ENCODE peak calls at places on chromosomes 7 and 10, in five cellular contexts. Q is GM23248, W is GM23338, T is SK-N-SH, A is MM.1S. R is an unnamed sample. For H3K4me1 and H3F3A, the result is how much of the 10 kb centered on the place peaks cover.

GRCh38 chr10:103781329-103782061 is 73.9 kb downstream of the SH3PXD2A start:
- DNase-seq in Q (peak), T (no peak), A (peak), W (peak), R (peak)

GRCh38 chr7:191105-192034 is 1.0 kb upstream of the FAM20C start:
- DNase-seq in W (no peak), A (no peak), T (peak), Q (peak), R (peak)

GRCh38 chr10:133008196-133008595 is 65.8 kb upstream of the CFAP46 start:
- DNase-seq in W (no peak), A (no peak), T (no peak), Q (no peak), R (no peak)

GRCh38 chr10:76000550-76000949 is 569.1 kb downstream of the LRMDA start:
- DNase-seq in Q (no peak), A (no peak), T (no peak), W (no peak), R (no peak)

GRCh38 chr7:55185941-55186609 is 167.3 kb downstream of the EGFR start:
- DNase-seq in A (no peak), W (no peak), T (no peak), Q (peak), R (no peak)

GRCh38 chr7:14432936-14433335 is 443.5 kb upstream of the ETV1 start:
- DNase-seq in T (no peak), Q (no peak), A (no peak), W (no peak), R (peak)

GRCh38 chr7:69775231-69775771 is 177.0 kb downstream of the AUTS2 start:
- DNase-seq in W (no peak), T (no peak), A (no peak), Q (peak), R (no peak)

GRCh38 chr7:122027058-122027457 is 117.0 kb downstream of the AASS start:
- DNase-seq in W (peak), Q (no peak), T (no peak), A (no peak), R (no peak)

GRCh38 chr10:32939296-32940111 is 18.5 kb downstream of the ITGB1 start:
- DNase-seq in W (no peak), A (no peak), T (no peak), Q (no peak), R (no peak)

GRCh38 chr7:54814401-54814800 is 55.4 kb upstream of the SEC61G start:
- DNase-seq in W (no peak), Q (no peak), T (no peak), A (no peak), R (no peak)

DNA sequence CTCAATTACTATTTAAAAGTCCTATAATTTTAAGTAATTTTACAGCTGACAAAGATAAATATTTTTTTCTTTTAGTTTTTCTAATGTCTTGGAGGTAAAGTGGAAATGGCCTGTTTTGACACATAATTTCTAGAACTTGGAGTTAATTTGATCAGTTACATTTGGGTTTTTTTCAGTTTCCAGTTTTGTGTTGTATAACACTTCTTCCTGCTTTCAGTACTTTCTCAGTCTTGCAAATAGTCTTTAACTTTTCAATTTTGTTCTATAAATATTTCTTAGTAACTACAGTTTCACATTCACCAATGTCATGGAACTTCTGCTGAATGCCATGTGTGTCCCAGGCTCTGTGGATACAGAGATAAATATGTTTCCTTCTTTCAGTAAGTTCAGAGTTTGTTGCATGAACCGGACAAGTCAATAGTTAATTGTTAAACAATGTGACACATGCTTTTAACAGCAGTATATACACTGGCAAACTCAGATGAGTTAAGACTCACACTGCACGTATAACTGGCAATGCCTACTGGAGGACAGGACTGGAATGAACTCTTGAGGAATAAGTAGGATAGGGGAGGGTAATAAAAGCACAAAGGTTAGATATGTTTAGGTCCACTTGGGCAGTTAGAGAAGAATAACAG is 4.6 kb downstream of the SHOC2 start:
- DNase-seq in Q (peak), T (no peak), W (no peak), A (no peak), R (no peak)
- H3K4me1 ChIP-seq in Q (under half), T (under half), W (under half), A (under half), R (under half)

GRCh38 chr7:2362385-2363088 is 7.9 kb downstream of the EIF3B start:
- DNase-seq in W (no peak), Q (no peak), A (no peak), T (no peak), R (no peak)
- H3F3A ChIP-seq in W (under half), Q (under half), A (under half), T (under half), R (under half)

GRCh38 chr7:44066494-44067063 is 1.2 kb upstream of the PGAM2 start:
- DNase-seq in T (no peak), W (no peak), A (no peak), Q (no peak), R (no peak)
- H3K4me1 ChIP-seq in T (under half), W (under half), A (under half), Q (under half), R (under half)

DNA sequence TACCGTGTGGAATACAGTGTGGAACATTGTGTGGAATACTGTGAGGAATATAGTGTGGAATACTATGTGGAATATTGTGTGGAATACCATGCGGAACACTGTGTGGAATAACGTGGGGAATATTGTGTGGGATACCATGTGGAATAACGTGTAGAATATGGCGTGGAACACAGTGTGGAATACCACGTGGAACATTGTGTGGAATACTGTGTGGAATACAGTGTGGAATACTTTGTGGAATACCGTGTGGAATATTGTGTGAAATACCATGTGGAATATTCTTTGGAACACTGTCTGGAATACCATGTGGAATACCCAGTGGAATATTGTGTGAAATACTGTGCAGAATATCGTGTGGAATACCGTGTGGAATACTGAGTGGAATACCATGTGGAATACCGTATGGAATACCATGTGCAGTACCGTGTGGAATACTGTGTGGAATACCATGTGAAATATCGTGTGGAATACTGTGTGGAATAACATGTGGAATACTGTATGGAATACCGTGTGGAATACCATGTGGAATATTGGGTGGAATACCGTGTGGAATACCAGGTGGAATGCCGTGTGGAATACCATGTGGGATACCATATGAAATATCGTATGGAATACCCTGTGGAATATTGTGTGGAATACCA is 133.0 kb upstream of the CHST15 start:
- DNase-seq in Q (no peak), W (no peak), A (no peak), T (no peak), R (no peak)
- H3F3A ChIP-seq in Q (under half), W (under half), A (under half), T (under half), R (under half)

DNA sequence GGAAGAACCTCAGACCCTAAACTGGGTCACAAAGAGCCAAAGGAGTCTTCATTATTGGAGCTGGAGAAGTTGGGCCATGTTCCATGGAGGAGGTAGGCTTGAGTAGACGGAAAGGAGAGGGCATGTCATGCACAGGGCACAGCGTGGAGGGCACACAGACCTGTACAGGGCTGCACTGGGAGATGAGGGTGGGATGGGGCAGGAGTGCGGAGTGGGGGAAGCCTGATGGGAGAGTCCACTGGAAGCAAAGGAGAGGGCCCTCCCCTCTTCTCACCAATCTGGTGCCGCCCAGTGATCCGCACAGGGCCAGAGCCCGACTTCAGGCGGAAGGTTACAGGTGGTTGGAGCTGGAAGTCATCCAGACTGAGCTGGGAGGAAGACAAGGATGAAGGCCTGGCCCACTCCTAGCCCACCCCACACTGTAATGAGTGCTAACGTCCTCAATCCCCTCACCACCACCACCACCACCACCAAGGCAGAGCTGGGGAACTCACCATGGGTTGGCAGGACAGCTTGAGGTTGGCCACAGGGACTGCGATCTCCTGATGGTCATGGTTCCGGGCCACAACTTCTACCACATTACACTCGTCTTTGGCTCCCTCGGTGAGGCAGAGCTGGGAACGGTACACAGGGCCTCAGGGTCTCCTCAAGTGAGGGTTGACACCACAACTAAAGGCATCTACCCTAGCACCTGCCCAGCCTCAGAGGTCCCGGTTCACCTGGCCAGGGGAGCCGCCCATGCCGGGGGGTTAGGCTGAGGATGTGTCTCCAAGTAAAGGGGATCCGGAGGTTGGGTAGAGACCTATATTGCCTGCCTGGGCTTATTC is 1.0 kb downstream of the NPM3 start:
- DNase-seq in T (peak), W (no peak), A (no peak), Q (no peak), R (no peak)
- H3K4me1 ChIP-seq in T (under half), W (half or more), A (under half), Q (under half), R (under half)

GRCh38 chr7:101862280-101863220 is 45.1 kb downstream of the CUX1 start:
- DNase-seq in Q (no peak), T (no peak), W (peak), A (no peak), R (peak)
- H3F3A ChIP-seq in Q (under half), T (under half), W (under half), A (under half), R (under half)

GRCh38 chr10:5588603-5589002 is 63.8 kb downstream of the CALML3 start:
- DNase-seq in T (no peak), W (no peak), A (no peak), Q (no peak), R (no peak)
- H3K4me1 ChIP-seq in T (under half), W (under half), A (under half), Q (under half), R (half or more)

DNA sequence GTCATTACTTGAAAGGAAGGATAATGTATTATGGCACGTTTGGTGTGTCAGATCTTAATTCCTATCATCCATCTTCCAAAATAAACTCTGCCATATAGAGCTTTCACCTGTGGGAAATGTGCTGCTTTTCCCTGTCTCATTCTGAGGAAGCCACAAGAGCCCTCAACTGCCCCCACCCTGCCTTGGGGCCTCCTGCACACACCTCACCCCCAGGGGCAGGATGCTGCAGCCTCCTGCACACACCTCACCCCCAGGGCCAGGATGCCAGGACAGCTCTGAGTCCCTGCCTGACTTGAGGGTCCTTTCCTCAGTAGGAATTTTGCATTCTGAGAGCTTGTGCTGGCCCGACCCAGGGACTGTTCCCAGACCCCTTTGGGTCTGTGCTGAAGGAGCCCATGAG is 67.1 kb downstream of the COL13A1 start:
- DNase-seq in T (no peak), W (no peak), Q (no peak), A (no peak), R (no peak)
- H3F3A ChIP-seq in T (under half), W (under half), Q (under half), A (under half), R (under half)

R was measured in neural progenitor cell.